ENCODE peak calls at places on chromosomes 3 and 15, in seven cellular contexts. R is astrocyte of the spinal cord, O is MCF 10A, Z is HFFc6, A is neural crest cell, X is kidney epithelial cell, Y is cardiac muscle cell. J is an unnamed sample.

GRCh38 chr15:32867313-32867626 is 149.5 kb downstream of the GREM1 start:
- DNase-seq in R (peak; percentile 86), O (peak; percentile 75), Z (peak; percentile 74), A (no peak), X (peak; percentile 78), Y (no peak), J (no peak)

GRCh38 chr3:155664922-155665695 is 79.8 kb downstream of the PLCH1 start:
- DNase-seq in R (peak; percentile 89), O (peak; percentile 84), Z (peak; percentile 84), A (no peak), X (peak; percentile 65), Y (no peak), J (peak; percentile 87)

GRCh38 chr3:18442743-18443669 is 17.9 kb upstream of the SATB1 start:
- DNase-seq in R (no peak), O (no peak), Z (no peak), A (no peak), X (no peak), Y (no peak), J (no peak)

GRCh38 chr15:32908135-32908801 is 190.5 kb downstream of the GREM1 start:
- DNase-seq in R (peak; percentile 66), O (no peak), Z (no peak), A (no peak), X (peak; percentile 42), Y (no peak), J (no peak)

GRCh38 chr3:170524072-170524471 is 61.8 kb downstream of the SLC7A14 start:
- DNase-seq in R (peak; percentile 15), O (no peak), Z (no peak), A (no peak), X (no peak), Y (no peak), J (peak; percentile 20)

GRCh38 chr3:65177879-65178484 is 490.2 kb upstream of the ADAMTS9 start:
- DNase-seq in R (peak; percentile 36), O (no peak), Z (no peak), A (no peak), X (no peak), Y (no peak), J (peak; percentile 33)

GRCh38 chr15:73330206-73331051 is 38.3 kb downstream of the HCN4 start:
- DNase-seq in R (no peak), O (no peak), Z (no peak), A (no peak), X (no peak), Y (no peak), J (no peak)

GRCh38 chr15:88215249-88215648 is 41.3 kb downstream of the NTRK3 start:
- DNase-seq in R (no peak), O (no peak), Z (no peak), A (no peak), X (no peak), Y (no peak), J (no peak)

GRCh38 chr3:82654708-82655107 is 893.3 kb upstream of the GBE1 start:
- DNase-seq in R (no peak), O (no peak), Z (no peak), A (no peak), X (no peak), Y (peak; percentile 6), J (no peak)

GRCh38 chr3:60989893-60990740 is 261.1 kb downstream of the FHIT start:
- DNase-seq in R (no peak), O (no peak), Z (no peak), A (no peak), X (no peak), Y (peak; percentile 39), J (no peak)

GRCh38 chr3:3134750-3135448 is 8.2 kb downstream of the TRNT1 start:
- DNase-seq in R (no peak), O (no peak), Z (peak; percentile 26), A (no peak), X (no peak), Y (no peak), J (no peak)

GRCh38 chr3:62451211-62451892 is 78.0 kb upstream of the FEZF2 start:
- DNase-seq in R (no peak), O (no peak), Z (no peak), A (no peak), X (no peak), Y (no peak), J (no peak)

GRCh38 chr3:65548848-65549625 is 489.7 kb downstream of the MAGI1 start:
- DNase-seq in R (no peak), O (no peak), Z (no peak), A (peak; percentile 40), X (no peak), Y (peak; percentile 81), J (no peak)

GRCh38 chr15:62378772-62379171 is 213.7 kb upstream of the C2CD4B start:
- DNase-seq in R (no peak), O (no peak), Z (no peak), A (no peak), X (no peak), Y (no peak), J (no peak)

GRCh38 chr3:19147905-19148767 is at the start of gene KCNH8:
- DNase-seq in R (no peak), O (no peak), Z (no peak), A (peak; percentile 48), X (no peak), Y (peak; percentile 56), J (no peak)

GRCh38 chr3:44918581-44918980 is 44.2 kb downstream of the TGM4 start:
- DNase-seq in R (no peak), O (no peak), Z (no peak), A (no peak), X (no peak), Y (no peak), J (no peak)

GRCh38 chr3:71102111-71103039 is 481.2 kb downstream of the FOXP1 start:
- DNase-seq in R (peak; percentile 95), O (peak; percentile 43), Z (peak; percentile 97), A (no peak), X (no peak), Y (no peak), J (peak; percentile 66)

GRCh38 chr3:64163755-64164148 is 61.5 kb downstream of the PRICKLE2 start:
- DNase-seq in R (peak; percentile 86), O (peak; percentile 85), Z (peak; percentile 90), A (no peak), X (peak; percentile 82), Y (no peak), J (peak; percentile 39)

GRCh38 chr3:170689218-170689874 is 103.5 kb upstream of the SLC7A14 start:
- DNase-seq in R (peak; percentile 67), O (peak; percentile 87), Z (peak; percentile 92), A (no peak), X (peak; percentile 71), Y (no peak), J (peak; percentile 71)

GRCh38 chr3:190566043-190566933 is 52.4 kb downstream of the IL1RAP start:
- DNase-seq in R (peak; percentile 99), O (peak; percentile 100), Z (peak; percentile 99), A (no peak), X (peak; percentile 100), Y (peak; percentile 42), J (peak; percentile 97)

DNA sequence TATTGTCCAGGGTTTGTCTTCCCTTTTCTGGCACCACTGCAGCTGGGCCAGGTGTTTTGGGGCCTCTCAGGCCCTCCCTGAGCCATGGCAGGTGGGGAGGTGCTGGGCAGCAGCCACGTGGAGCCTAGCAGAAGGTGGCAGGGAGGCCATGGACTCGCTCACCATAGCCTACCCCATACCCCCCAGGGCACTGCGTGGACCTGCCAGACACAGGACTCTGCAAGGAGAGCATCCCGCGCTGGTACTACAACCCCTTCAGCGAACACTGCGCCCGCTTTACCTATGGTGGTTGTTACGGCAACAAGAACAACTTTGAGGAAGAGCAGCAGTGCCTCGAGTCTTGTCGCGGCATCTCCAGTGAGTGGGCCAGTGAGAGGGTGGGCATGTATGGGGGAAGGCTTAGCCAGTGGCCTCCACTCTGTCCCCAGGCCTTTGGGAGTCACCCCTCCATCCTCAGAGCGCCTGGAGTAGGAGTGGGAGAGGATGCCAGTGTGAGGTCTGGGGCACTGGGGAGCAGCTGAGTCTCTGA is 11.9 kb downstream of the SPINT1 start:
- DNase-seq in R (no peak), O (no peak), Z (no peak), A (no peak), X (no peak), Y (no peak), J (no peak)
- TF ChIP-seq CTCF in R (no peak), O (no peak), Z (no peak), A (no peak), X (no peak), Y (no peak), J (no peak)

DNA sequence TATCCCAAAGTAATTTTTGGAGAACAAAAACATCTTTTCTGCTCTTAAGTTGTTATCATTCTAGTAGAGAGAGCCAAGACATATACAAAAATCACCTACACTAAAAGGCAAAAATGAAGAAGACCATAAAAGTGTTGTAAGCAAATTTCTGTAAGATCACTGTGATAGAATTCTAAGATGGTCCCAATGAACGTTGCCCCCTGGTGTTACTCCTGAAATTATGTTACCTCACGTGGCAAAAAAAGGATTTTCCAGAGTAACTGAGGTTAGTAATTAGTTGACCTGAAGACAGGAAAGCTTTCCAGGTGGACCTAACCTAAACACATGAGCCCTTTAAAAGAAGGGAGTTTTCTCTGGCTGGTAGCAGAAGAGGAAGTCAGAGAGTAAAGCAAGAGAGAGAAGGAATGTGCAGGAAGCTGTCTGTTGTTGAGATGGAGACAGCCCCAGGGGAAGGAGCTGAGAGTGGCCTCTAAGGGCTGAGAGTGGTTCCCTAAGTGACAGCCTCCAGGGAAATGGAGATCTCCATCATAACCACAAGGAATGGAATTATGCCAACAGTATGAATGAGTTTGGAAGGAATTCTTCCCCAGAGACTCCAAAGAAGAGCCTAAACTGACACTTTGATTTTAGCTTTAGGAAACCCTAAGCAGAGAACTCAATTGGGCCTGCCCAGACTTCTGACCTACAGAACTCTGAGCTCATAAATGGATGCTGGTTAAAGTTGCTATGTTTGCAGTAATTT is 205.9 kb downstream of the CD47 start:
- DNase-seq in R (peak; percentile 46), O (peak; percentile 13), Z (peak; percentile 73), A (no peak), X (peak; percentile 18), Y (no peak), J (peak; percentile 23)
- TF ChIP-seq CTCF in R (no peak), O (no peak), Z (no peak), A (peak; percentile 37), X (peak; percentile 34), Y (peak; percentile 29), J (peak; percentile 33)

GRCh38 chr3:187044871-187045552 is 94.3 kb downstream of the RPL39L start:
- DNase-seq in R (no peak), O (no peak), Z (no peak), A (no peak), X (no peak), Y (no peak), J (no peak)
- TF ChIP-seq CTCF in R (no peak), O (no peak), Z (no peak), A (peak; percentile 34), X (no peak), Y (peak; percentile 26), J (no peak)

GRCh38 chr3:179069762-179070390 is 1.7 kb downstream of the ZMAT3 start:
- DNase-seq in R (peak; percentile 58), O (peak; percentile 58), Z (peak; percentile 8), A (no peak), X (no peak), Y (no peak), J (no peak)

GRCh38 chr3:179067839-179068238 is 3.8 kb downstream of the ZMAT3 start:
- DNase-seq in R (no peak), O (peak; percentile 56), Z (no peak), A (no peak), X (no peak), Y (peak; percentile 13), J (no peak)

GRCh38 chr3:179071161-179071568 is 444 bp downstream of the ZMAT3 start:
- DNase-seq in R (peak; percentile 42), O (peak; percentile 42), Z (peak; percentile 35), A (no peak), X (no peak), Y (peak; percentile 58), J (no peak)

GRCh38 chr3:179067291-179067690 is 4.3 kb downstream of the ZMAT3 start:
- DNase-seq in R (no peak), O (no peak), Z (no peak), A (no peak), X (no peak), Y (peak; percentile 14), J (no peak)

GRCh38 chr3:179068779-179069530 is 2.7 kb downstream of the ZMAT3 start:
- DNase-seq in R (peak; percentile 23), O (peak; percentile 47), Z (no peak), A (no peak), X (no peak), Y (peak; percentile 17), J (no peak)
- TF ChIP-seq CTCF in R (peak; percentile 49), O (peak; percentile 45), Z (peak; percentile 76), A (peak; percentile 45), X (peak; percentile 51), Y (peak; percentile 60), J (peak; percentile 58)

J was measured in astrocyte of the cerebellum.